ENCODE peak calls at places on chromosomes 1 and 21, in nine cellular contexts. One of them, this sample, is unnamed.

GRCh38 chr1:34113362-34113761 is 51.7 kb downstream of the CSMD2 start:
- DNase-seq in esophagus squamous epithelium: no peak
- DNase-seq in GM12865: no peak
- DNase-seq in heart right ventricle: no peak
- DNase-seq in upper lobe of right lung: no peak
- DNase-seq in sigmoid colon: no peak
- DNase-seq in neural crest cell: no peak
- DNase-seq in CD4-positive, alpha-beta T cell: no peak
- DNase-seq in BJ: no peak
- DNase-seq in this sample: no peak

GRCh38 chr1:209715314-209715713 is 10.7 kb downstream of the HSD11B1 start:
- DNase-seq in CD4-positive, alpha-beta T cell: no peak
- DNase-seq in sigmoid colon: no peak
- DNase-seq in upper lobe of right lung: no peak
- DNase-seq in neural crest cell: no peak
- DNase-seq in GM12865: no peak
- DNase-seq in esophagus squamous epithelium: no peak
- DNase-seq in BJ: no peak
- DNase-seq in heart right ventricle: no peak
- DNase-seq in this sample: no peak

GRCh38 chr1:24575905-24576587 is 20.2 kb downstream of the NCMAP start:
- DNase-seq in upper lobe of right lung: peak
- DNase-seq in BJ: no peak
- DNase-seq in CD4-positive, alpha-beta T cell: no peak
- DNase-seq in GM12865: no peak
- DNase-seq in heart right ventricle: no peak
- DNase-seq in sigmoid colon: no peak
- DNase-seq in neural crest cell: no peak
- DNase-seq in esophagus squamous epithelium: no peak
- DNase-seq in this sample: no peak

GRCh38 chr1:25484096-25484495 is 53.4 kb downstream of the MACO1 start:
- DNase-seq in BJ: no peak
- DNase-seq in GM12865: no peak
- DNase-seq in sigmoid colon: peak
- DNase-seq in CD4-positive, alpha-beta T cell: no peak
- DNase-seq in esophagus squamous epithelium: no peak
- DNase-seq in upper lobe of right lung: peak
- DNase-seq in heart right ventricle: peak
- DNase-seq in neural crest cell: no peak
- DNase-seq in this sample: no peak

GRCh38 chr1:115832651-115833050 is 8.3 kb downstream of the NHLH2 start:
- DNase-seq in heart right ventricle: no peak
- DNase-seq in GM12865: no peak
- DNase-seq in BJ: no peak
- DNase-seq in upper lobe of right lung: no peak
- DNase-seq in esophagus squamous epithelium: no peak
- DNase-seq in CD4-positive, alpha-beta T cell: no peak
- DNase-seq in sigmoid colon: no peak
- DNase-seq in neural crest cell: no peak
- DNase-seq in this sample: no peak

GRCh38 chr1:64263335-64263734 is 59.9 kb downstream of the UBE2U start:
- DNase-seq in esophagus squamous epithelium: no peak
- DNase-seq in heart right ventricle: no peak
- DNase-seq in CD4-positive, alpha-beta T cell: no peak
- DNase-seq in sigmoid colon: no peak
- DNase-seq in neural crest cell: no peak
- DNase-seq in BJ: no peak
- DNase-seq in upper lobe of right lung: no peak
- DNase-seq in GM12865: no peak
- DNase-seq in this sample: no peak

GRCh38 chr1:52569333-52570265 is 16.7 kb upstream of the TUT4 start:
- DNase-seq in heart right ventricle: no peak
- DNase-seq in GM12865: no peak
- DNase-seq in CD4-positive, alpha-beta T cell: no peak
- DNase-seq in upper lobe of right lung: no peak
- DNase-seq in sigmoid colon: no peak
- DNase-seq in esophagus squamous epithelium: no peak
- DNase-seq in neural crest cell: no peak
- DNase-seq in BJ: no peak
- DNase-seq in this sample: no peak

GRCh38 chr1:81472387-81472786 is 328.3 kb upstream of the ADGRL2 start:
- DNase-seq in esophagus squamous epithelium: no peak
- DNase-seq in upper lobe of right lung: no peak
- DNase-seq in CD4-positive, alpha-beta T cell: no peak
- DNase-seq in sigmoid colon: no peak
- DNase-seq in GM12865: no peak
- DNase-seq in BJ: no peak
- DNase-seq in heart right ventricle: no peak
- DNase-seq in neural crest cell: no peak
- DNase-seq in this sample: no peak

GRCh38 chr1:233897325-233898162 is 6.9 kb upstream of the SLC35F3 start:
- DNase-seq in upper lobe of right lung: no peak
- DNase-seq in neural crest cell: no peak
- DNase-seq in esophagus squamous epithelium: no peak
- DNase-seq in heart right ventricle: no peak
- DNase-seq in GM12865: peak
- DNase-seq in CD4-positive, alpha-beta T cell: no peak
- DNase-seq in BJ: no peak
- DNase-seq in sigmoid colon: no peak
- DNase-seq in this sample: no peak

GRCh38 chr1:91685994-91686393 is 185.3 kb downstream of the CDC7 start:
- DNase-seq in heart right ventricle: no peak
- DNase-seq in sigmoid colon: no peak
- DNase-seq in GM12865: no peak
- DNase-seq in esophagus squamous epithelium: no peak
- DNase-seq in CD4-positive, alpha-beta T cell: no peak
- DNase-seq in upper lobe of right lung: no peak
- DNase-seq in neural crest cell: no peak
- DNase-seq in BJ: no peak
- DNase-seq in this sample: no peak

GRCh38 chr21:35164971-35165483 is 115.9 kb upstream of the RUNX1 start:
- DNase-seq in heart right ventricle: no peak
- DNase-seq in upper lobe of right lung: no peak
- DNase-seq in neural crest cell: no peak
- DNase-seq in GM12865: no peak
- DNase-seq in sigmoid colon: no peak
- DNase-seq in CD4-positive, alpha-beta T cell: no peak
- DNase-seq in esophagus squamous epithelium: no peak
- DNase-seq in BJ: no peak
- DNase-seq in this sample: no peak

GRCh38 chr1:229171934-229172333 is 99.0 kb upstream of the RAB4A start:
- DNase-seq in heart right ventricle: no peak
- DNase-seq in upper lobe of right lung: no peak
- DNase-seq in esophagus squamous epithelium: no peak
- DNase-seq in GM12865: no peak
- DNase-seq in sigmoid colon: no peak
- DNase-seq in CD4-positive, alpha-beta T cell: no peak
- DNase-seq in neural crest cell: no peak
- DNase-seq in BJ: no peak
- DNase-seq in this sample: no peak

GRCh38 chr21:40041446-40041845 is 174.2 kb downstream of the PCP4 start:
- DNase-seq in BJ: no peak
- DNase-seq in heart right ventricle: no peak
- DNase-seq in upper lobe of right lung: no peak
- DNase-seq in CD4-positive, alpha-beta T cell: no peak
- DNase-seq in sigmoid colon: no peak
- DNase-seq in esophagus squamous epithelium: no peak
- DNase-seq in GM12865: no peak
- DNase-seq in neural crest cell: no peak
- DNase-seq in this sample: no peak

GRCh38 chr1:64112281-64112680 is 91.1 kb upstream of the UBE2U start:
- DNase-seq in BJ: peak
- DNase-seq in heart right ventricle: no peak
- DNase-seq in upper lobe of right lung: no peak
- DNase-seq in GM12865: no peak
- DNase-seq in esophagus squamous epithelium: no peak
- DNase-seq in CD4-positive, alpha-beta T cell: no peak
- DNase-seq in neural crest cell: no peak
- DNase-seq in sigmoid colon: no peak
- DNase-seq in this sample: no peak

GRCh38 chr1:94646786-94647555 is 105.4 kb upstream of the F3 start:
- DNase-seq in GM12865: no peak
- DNase-seq in heart right ventricle: no peak
- DNase-seq in neural crest cell: no peak
- DNase-seq in BJ: no peak
- DNase-seq in upper lobe of right lung: no peak
- DNase-seq in sigmoid colon: no peak
- DNase-seq in esophagus squamous epithelium: no peak
- DNase-seq in CD4-positive, alpha-beta T cell: no peak
- DNase-seq in this sample: no peak

GRCh38 chr21:42621166-42621827 is 32.1 kb upstream of the PDE9A start:
- DNase-seq in neural crest cell: no peak
- DNase-seq in GM12865: no peak
- DNase-seq in heart right ventricle: no peak
- DNase-seq in CD4-positive, alpha-beta T cell: no peak
- DNase-seq in sigmoid colon: no peak
- DNase-seq in esophagus squamous epithelium: no peak
- DNase-seq in upper lobe of right lung: peak
- DNase-seq in BJ: no peak
- DNase-seq in this sample: no peak

GRCh38 chr1:8389962-8390535 is 72.1 kb downstream of the SLC45A1 start:
- DNase-seq in upper lobe of right lung: no peak
- DNase-seq in neural crest cell: no peak
- DNase-seq in esophagus squamous epithelium: no peak
- DNase-seq in BJ: no peak
- DNase-seq in GM12865: no peak
- DNase-seq in sigmoid colon: no peak
- DNase-seq in heart right ventricle: no peak
- DNase-seq in CD4-positive, alpha-beta T cell: no peak
- DNase-seq in this sample: no peak

GRCh38 chr1:58841455-58841854 is 57.6 kb upstream of the JUN start:
- DNase-seq in heart right ventricle: no peak
- DNase-seq in upper lobe of right lung: no peak
- DNase-seq in BJ: no peak
- DNase-seq in esophagus squamous epithelium: no peak
- DNase-seq in GM12865: peak
- DNase-seq in neural crest cell: no peak
- DNase-seq in CD4-positive, alpha-beta T cell: no peak
- DNase-seq in sigmoid colon: no peak
- DNase-seq in this sample: no peak

GRCh38 chr21:35995522-35996088 is 64.7 kb downstream of the SETD4 start:
- DNase-seq in CD4-positive, alpha-beta T cell: no peak
- DNase-seq in neural crest cell: no peak
- DNase-seq in sigmoid colon: no peak
- DNase-seq in BJ: no peak
- DNase-seq in upper lobe of right lung: no peak
- DNase-seq in esophagus squamous epithelium: no peak
- DNase-seq in heart right ventricle: no peak
- DNase-seq in GM12865: no peak
- DNase-seq in this sample: no peak

GRCh38 chr1:16068356-16069270 is 4.8 kb downstream of the FAM131C start:
- DNase-seq in neural crest cell: no peak
- DNase-seq in CD4-positive, alpha-beta T cell: no peak
- DNase-seq in sigmoid colon: no peak
- DNase-seq in esophagus squamous epithelium: no peak
- DNase-seq in GM12865: no peak
- DNase-seq in upper lobe of right lung: no peak
- DNase-seq in heart right ventricle: peak
- DNase-seq in BJ: no peak
- DNase-seq in this sample: no peak

GRCh38 chr21:41425954-41426655 is at the start of gene MX1:
- DNase-seq in BJ: no peak
- DNase-seq in CD4-positive, alpha-beta T cell: peak
- DNase-seq in neural crest cell: no peak
- DNase-seq in heart right ventricle: peak
- DNase-seq in GM12865: peak
- DNase-seq in esophagus squamous epithelium: no peak
- DNase-seq in upper lobe of right lung: peak
- DNase-seq in sigmoid colon: peak
- DNase-seq in this sample: no peak

GRCh38 chr1:115364044-115364775 is 26.2 kb upstream of the NGF start:
- DNase-seq in esophagus squamous epithelium: no peak
- DNase-seq in heart right ventricle: peak
- DNase-seq in CD4-positive, alpha-beta T cell: no peak
- DNase-seq in upper lobe of right lung: no peak
- DNase-seq in GM12865: no peak
- DNase-seq in BJ: peak
- DNase-seq in sigmoid colon: no peak
- DNase-seq in neural crest cell: no peak
- DNase-seq in this sample: peak

GRCh38 chr1:110475358-110476027 is 24.5 kb downstream of the PROK1 start:
- DNase-seq in CD4-positive, alpha-beta T cell: no peak
- DNase-seq in heart right ventricle: no peak
- DNase-seq in esophagus squamous epithelium: no peak
- DNase-seq in upper lobe of right lung: no peak
- DNase-seq in BJ: no peak
- DNase-seq in GM12865: no peak
- DNase-seq in neural crest cell: no peak
- DNase-seq in sigmoid colon: no peak
- DNase-seq in this sample: no peak
- TF ChIP-seq CTCF in CD4-positive, alpha-beta T cell: no peak
- TF ChIP-seq CTCF in heart right ventricle: no peak
- TF ChIP-seq CTCF in esophagus squamous epithelium: no peak
- TF ChIP-seq CTCF in upper lobe of right lung: no peak
- TF ChIP-seq CTCF in BJ: no peak
- TF ChIP-seq CTCF in GM12865: no peak
- TF ChIP-seq CTCF in neural crest cell: peak
- TF ChIP-seq CTCF in sigmoid colon: no peak
- TF ChIP-seq CTCF in this sample: no peak

GRCh38 chr1:67144696-67145095 is 9.9 kb upstream of the C1orf141 start:
- DNase-seq in sigmoid colon: no peak
- DNase-seq in heart right ventricle: no peak
- DNase-seq in upper lobe of right lung: no peak
- DNase-seq in esophagus squamous epithelium: no peak
- DNase-seq in neural crest cell: no peak
- DNase-seq in BJ: no peak
- DNase-seq in GM12865: peak
- DNase-seq in CD4-positive, alpha-beta T cell: no peak
- DNase-seq in this sample: no peak
- TF ChIP-seq CTCF in sigmoid colon: no peak
- TF ChIP-seq CTCF in heart right ventricle: peak
- TF ChIP-seq CTCF in upper lobe of right lung: no peak
- TF ChIP-seq CTCF in esophagus squamous epithelium: no peak
- TF ChIP-seq CTCF in neural crest cell: peak
- TF ChIP-seq CTCF in BJ: peak
- TF ChIP-seq CTCF in GM12865: peak
- TF ChIP-seq CTCF in CD4-positive, alpha-beta T cell: peak
- TF ChIP-seq CTCF in this sample: peak

GRCh38 chr1:203126151-203126865 is 1.2 kb upstream of the ADORA1 start:
- DNase-seq in sigmoid colon: no peak
- DNase-seq in BJ: no peak
- DNase-seq in heart right ventricle: no peak
- DNase-seq in GM12865: no peak
- DNase-seq in CD4-positive, alpha-beta T cell: no peak
- DNase-seq in upper lobe of right lung: peak
- DNase-seq in neural crest cell: no peak
- DNase-seq in esophagus squamous epithelium: no peak
- DNase-seq in this sample: no peak
- TF ChIP-seq CTCF in sigmoid colon: no peak
- TF ChIP-seq CTCF in BJ: peak
- TF ChIP-seq CTCF in heart right ventricle: peak
- TF ChIP-seq CTCF in GM12865: no peak
- TF ChIP-seq CTCF in CD4-positive, alpha-beta T cell: no peak
- TF ChIP-seq CTCF in upper lobe of right lung: peak
- TF ChIP-seq CTCF in neural crest cell: peak
- TF ChIP-seq CTCF in esophagus squamous epithelium: peak
- TF ChIP-seq CTCF in this sample: peak

DNA sequence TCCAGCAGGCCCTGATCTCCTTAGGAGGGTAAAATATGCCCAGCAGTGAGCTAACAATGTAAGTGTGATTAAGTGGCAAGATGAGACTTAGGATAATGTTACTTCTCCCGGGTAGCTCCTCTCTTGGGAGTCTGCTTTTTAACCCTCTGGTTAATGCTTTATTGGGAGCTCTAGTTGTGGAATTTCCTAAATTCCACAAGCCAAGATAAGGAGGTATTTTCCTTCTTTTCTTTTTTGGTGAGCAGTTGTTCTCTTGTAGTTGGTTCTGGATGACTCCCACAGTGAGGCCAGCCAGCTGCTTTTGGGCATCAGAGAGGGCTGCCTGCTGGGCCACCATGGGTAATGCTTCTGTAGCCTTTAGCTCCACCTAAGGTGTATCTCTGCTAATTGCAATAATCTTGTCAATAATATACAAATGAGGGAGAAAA is 19.3 kb downstream of the C1orf52 start:
- DNase-seq in esophagus squamous epithelium: no peak
- DNase-seq in neural crest cell: no peak
- DNase-seq in heart right ventricle: no peak
- DNase-seq in upper lobe of right lung: no peak
- DNase-seq in sigmoid colon: no peak
- DNase-seq in GM12865: peak
- DNase-seq in BJ: no peak
- DNase-seq in CD4-positive, alpha-beta T cell: no peak
- DNase-seq in this sample: no peak
- TF ChIP-seq CTCF in esophagus squamous epithelium: peak
- TF ChIP-seq CTCF in neural crest cell: no peak
- TF ChIP-seq CTCF in heart right ventricle: peak
- TF ChIP-seq CTCF in upper lobe of right lung: peak
- TF ChIP-seq CTCF in sigmoid colon: no peak
- TF ChIP-seq CTCF in GM12865: peak
- TF ChIP-seq CTCF in BJ: no peak
- TF ChIP-seq CTCF in CD4-positive, alpha-beta T cell: peak
- TF ChIP-seq CTCF in this sample: no peak